ENCODE peak calls at places on chromosomes 2 and 18, in five cellular contexts. B, M, O, H and Z are unnamed samples.

GRCh38 chr18:69659142-69659651 is 258.5 kb downstream of the DOK6 start:
- DNase-seq in B (no peak), M (no peak), O (no peak), H (peak), Z (no peak)

GRCh38 chr2:84996909-84997308 is 25.9 kb downstream of the KCMF1 start:
- DNase-seq in B (no peak), M (no peak), O (no peak), H (no peak), Z (no peak)

GRCh38 chr2:159738509-159739390 is 26.4 kb downstream of the MARCHF7 start:
- DNase-seq in B (no peak), M (no peak), O (no peak), H (no peak), Z (no peak)

GRCh38 chr2:101330253-101330921 is 21.9 kb upstream of the RNF149 start:
- DNase-seq in B (no peak), M (no peak), O (no peak), H (peak), Z (peak)

GRCh38 chr18:12246849-12247808 is 7.0 kb upstream of the CIDEA start:
- DNase-seq in B (no peak), M (peak), O (no peak), H (peak), Z (peak)

GRCh38 chr2:133676392-133677130 is 108.3 kb upstream of the NCKAP5 start:
- DNase-seq in B (no peak), M (no peak), O (no peak), H (no peak), Z (no peak)

GRCh38 chr18:48031011-48031480 is 100.6 kb upstream of the SMAD2 start:
- DNase-seq in B (no peak), M (peak), O (peak), H (peak), Z (peak)

GRCh38 chr2:225814554-225814953 is 415.0 kb downstream of the NYAP2 start:
- DNase-seq in B (no peak), M (no peak), O (no peak), H (no peak), Z (no peak)

GRCh38 chr18:57660961-57661360 is 39.3 kb upstream of the NARS1 start:
- DNase-seq in B (no peak), M (no peak), O (no peak), H (no peak), Z (no peak)

GRCh38 chr18:58542426-58543159 is 86.3 kb downstream of the ALPK2 start:
- DNase-seq in B (no peak), M (no peak), O (no peak), H (no peak), Z (no peak)

GRCh38 chr2:156695595-156695994 is 259.4 kb downstream of the GPD2 start:
- DNase-seq in B (no peak), M (no peak), O (no peak), H (no peak), Z (no peak)

GRCh38 chr2:75403991-75404428 is 156.7 kb downstream of the EVA1A start:
- DNase-seq in B (peak), M (peak), O (peak), H (peak), Z (peak)

GRCh38 chr2:68710336-68710735 is 24.3 kb upstream of the ARHGAP25 start:
- DNase-seq in B (no peak), M (no peak), O (no peak), H (no peak), Z (no peak)

GRCh38 chr2:120463527-120463926 is 117.6 kb downstream of the INHBB start:
- DNase-seq in B (no peak), M (no peak), O (no peak), H (no peak), Z (no peak)

GRCh38 chr2:180133736-180134135 is 126.6 kb upstream of the CWC22 start:
- DNase-seq in B (no peak), M (no peak), O (no peak), H (no peak), Z (no peak)
- TF ChIP-seq JUND in B (no peak), M (no peak), O (no peak), H (no peak), Z (no peak)

GRCh38 chr18:36798738-36799473 is 29.9 kb downstream of the TPGS2 start:
- DNase-seq in B (no peak), M (no peak), O (no peak), H (no peak), Z (no peak)
- TF ChIP-seq JUND in B (no peak), M (no peak), O (no peak), H (no peak), Z (no peak)

DNA sequence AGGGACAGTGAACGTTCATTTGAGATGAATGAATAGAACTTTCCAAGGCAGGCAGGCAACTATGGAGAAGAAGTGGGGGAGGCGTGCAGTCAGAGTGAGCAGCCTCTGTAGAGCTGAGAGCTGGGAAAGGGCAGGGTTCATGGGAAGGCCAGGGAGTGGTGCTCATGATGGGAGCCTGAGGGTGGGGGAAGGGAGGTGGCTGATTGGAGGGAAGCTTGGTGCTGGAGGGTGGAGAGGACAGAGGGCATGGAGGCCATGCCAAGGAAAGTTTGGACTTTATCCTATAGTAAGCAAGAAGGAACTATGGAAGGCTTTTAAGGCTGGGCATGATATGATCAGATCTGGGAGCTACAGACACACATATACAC is 47.6 kb upstream of the LGALSL start:
- DNase-seq in B (no peak), M (no peak), O (no peak), H (peak), Z (no peak)
- TF ChIP-seq JUND in B (no peak), M (no peak), O (no peak), H (no peak), Z (no peak)

GRCh38 chr2:10125842-10126596 is 3.5 kb downstream of the RRM2 start:
- DNase-seq in B (no peak), M (no peak), O (no peak), H (no peak), Z (no peak)

GRCh38 chr2:10123281-10123680 is 742 bp downstream of the RRM2 start:
- DNase-seq in B (no peak), M (no peak), O (no peak), H (no peak), Z (no peak)

GRCh38 chr2:10126627-10127026 is 4.1 kb downstream of the RRM2 start:
- DNase-seq in B (no peak), M (no peak), O (no peak), H (no peak), Z (no peak)

GRCh38 chr2:10122500-10123280 is at the start of gene RRM2:
- DNase-seq in B (peak), M (peak), O (peak), H (peak), Z (peak)

GRCh38 chr2:10124538-10125045 is 2.1 kb downstream of the RRM2 start:
- DNase-seq in B (no peak), M (no peak), O (no peak), H (peak), Z (no peak)
- TF ChIP-seq JUND in B (no peak), M (no peak), O (no peak), H (no peak), Z (no peak)